ENCODE peak calls at places on chromosome 10, in five cellular contexts. Q is GM12865, P is bronchial epithelial cell, L is heart right ventricle, T is HL-60. A is an unnamed sample.

GRCh38 chr10:128263891-128264688 is 137.9 kb upstream of the MKI67 start:
- DNase-seq in Q (peak; percentile 63), P (peak; percentile 50), L (peak; percentile 66), T (peak; percentile 50), A (peak; percentile 9)

GRCh38 chr10:119445311-119445934 is 97.1 kb downstream of the RGS10 start:
- DNase-seq in Q (peak; percentile 87), P (peak; percentile 52), L (peak; percentile 85), T (peak; percentile 77), A (peak; percentile 91)

GRCh38 chr10:24716295-24716694 is 7.4 kb downstream of the ARHGAP21 start:
- DNase-seq in Q (no peak), P (no peak), L (no peak), T (no peak), A (no peak)

GRCh38 chr10:18795549-18795948 is 136.3 kb downstream of the ARL5B start:
- DNase-seq in Q (no peak), P (no peak), L (no peak), T (no peak), A (no peak)

GRCh38 chr10:69087600-69088470 is at the start of gene SRGN:
- DNase-seq in Q (peak; percentile 95), P (peak; percentile 44), L (no peak), T (peak; percentile 95), A (peak; percentile 56)

GRCh38 chr10:118958984-118959916 is 70.3 kb upstream of the NANOS1 start:
- DNase-seq in Q (no peak), P (peak; percentile 76), L (peak; percentile 53), T (peak; percentile 68), A (peak; percentile 91)

GRCh38 chr10:80497187-80498038 is 40.3 kb upstream of the SH2D4B start:
- DNase-seq in Q (no peak), P (no peak), L (peak; percentile 71), T (peak; percentile 60), A (peak; percentile 72)

GRCh38 chr10:127827354-127828140 is 65.2 kb downstream of the CLRN3 start:
- DNase-seq in Q (no peak), P (no peak), L (no peak), T (no peak), A (no peak)

GRCh38 chr10:132163278-132163765 is 23.4 kb upstream of the DPYSL4 start:
- DNase-seq in Q (peak; percentile 21), P (no peak), L (peak; percentile 36), T (no peak), A (no peak)

GRCh38 chr10:107390563-107390962 is 226.1 kb upstream of the SORCS1 start:
- DNase-seq in Q (no peak), P (no peak), L (no peak), T (no peak), A (no peak)

GRCh38 chr10:127576011-127576410 is 26.9 kb downstream of the NPS start:
- DNase-seq in Q (no peak), P (no peak), L (no peak), T (no peak), A (no peak)

GRCh38 chr10:69721690-69722310 is 79.9 kb upstream of the COL13A1 start:
- DNase-seq in Q (no peak), P (peak; percentile 30), L (peak; percentile 56), T (no peak), A (no peak)

GRCh38 chr10:132183046-132183445 is 3.7 kb upstream of the DPYSL4 start:
- DNase-seq in Q (no peak), P (peak; percentile 5), L (no peak), T (no peak), A (no peak)

GRCh38 chr10:28280652-28281051 is 22.2 kb downstream of the MPP7 start:
- DNase-seq in Q (no peak), P (no peak), L (no peak), T (no peak), A (peak; percentile 2)

GRCh38 chr10:101762736-101763135 is 13.2 kb downstream of the FGF8 start:
- DNase-seq in Q (no peak), P (no peak), L (no peak), T (no peak), A (no peak)

GRCh38 chr10:8295311-8295710 is 240.8 kb downstream of the GATA3 start:
- DNase-seq in Q (no peak), P (no peak), L (no peak), T (no peak), A (no peak)

GRCh38 chr10:87723500-87723899 is 63.8 kb downstream of the PAPSS2 start:
- DNase-seq in Q (no peak), P (peak; percentile 38), L (no peak), T (no peak), A (no peak)

GRCh38 chr10:12726971-12727831 is 274.3 kb downstream of the CCDC3 start:
- DNase-seq in Q (no peak), P (peak; percentile 76), L (no peak), T (no peak), A (no peak)

GRCh38 chr10:69130251-69130650 is 6.3 kb downstream of the VPS26A start:
- DNase-seq in Q (no peak), P (no peak), L (no peak), T (no peak), A (no peak)

GRCh38 chr10:29590598-29591415 is 44.0 kb downstream of the SVIL start:
- DNase-seq in Q (peak; percentile 34), P (peak; percentile 60), L (no peak), T (peak; percentile 21), A (peak; percentile 55)

GRCh38 chr10:49363309-49364031 is 32.4 kb downstream of the DRGX start:
- DNase-seq in Q (no peak), P (no peak), L (no peak), T (no peak), A (no peak)

GRCh38 chr10:109866168-109866994 is 56.9 kb downstream of the XPNPEP1 start:
- DNase-seq in Q (no peak), P (no peak), L (peak; percentile 18), T (no peak), A (peak; percentile 29)

GRCh38 chr10:21020545-21020944 is 123.4 kb upstream of the NEBL start:
- DNase-seq in Q (peak; percentile 82), P (no peak), L (no peak), T (peak; percentile 25), A (peak; percentile 53)

GRCh38 chr10:70097459-70097858 is 35.2 kb downstream of the AIFM2 start:
- DNase-seq in Q (no peak), P (no peak), L (no peak), T (no peak), A (no peak)

GRCh38 chr10:126224967-126225671 is 163.2 kb downstream of the ADAM12 start:
- DNase-seq in Q (no peak), P (no peak), L (no peak), T (no peak), A (no peak)

DNA sequence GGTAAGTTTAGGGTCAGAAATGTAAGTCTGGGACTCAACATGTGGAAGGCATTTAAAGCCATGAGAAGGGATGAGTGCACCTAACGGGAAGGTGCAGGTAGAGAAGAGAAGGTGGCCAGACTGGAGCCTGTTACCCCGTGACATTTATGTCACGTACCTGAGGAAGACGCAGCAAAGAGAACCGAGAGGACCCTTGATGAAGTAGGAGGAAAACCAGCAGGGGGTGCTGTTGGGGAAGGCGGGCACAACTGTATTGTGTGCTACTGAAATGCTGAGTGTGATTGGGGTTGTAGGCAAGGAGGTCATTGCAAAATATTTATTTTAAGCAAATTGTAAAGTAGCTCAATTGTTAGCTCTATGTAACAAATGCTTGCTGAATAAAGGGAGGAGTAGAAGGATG is 338.2 kb upstream of the PRKCQ start:
- DNase-seq in Q (peak; percentile 70), P (no peak), L (no peak), T (peak; percentile 32), A (no peak)
- TF ChIP-seq CTCF in Q (peak; percentile 75), P (peak; percentile 25), L (peak; percentile 43), T (no peak), A (peak; percentile 25)

DNA sequence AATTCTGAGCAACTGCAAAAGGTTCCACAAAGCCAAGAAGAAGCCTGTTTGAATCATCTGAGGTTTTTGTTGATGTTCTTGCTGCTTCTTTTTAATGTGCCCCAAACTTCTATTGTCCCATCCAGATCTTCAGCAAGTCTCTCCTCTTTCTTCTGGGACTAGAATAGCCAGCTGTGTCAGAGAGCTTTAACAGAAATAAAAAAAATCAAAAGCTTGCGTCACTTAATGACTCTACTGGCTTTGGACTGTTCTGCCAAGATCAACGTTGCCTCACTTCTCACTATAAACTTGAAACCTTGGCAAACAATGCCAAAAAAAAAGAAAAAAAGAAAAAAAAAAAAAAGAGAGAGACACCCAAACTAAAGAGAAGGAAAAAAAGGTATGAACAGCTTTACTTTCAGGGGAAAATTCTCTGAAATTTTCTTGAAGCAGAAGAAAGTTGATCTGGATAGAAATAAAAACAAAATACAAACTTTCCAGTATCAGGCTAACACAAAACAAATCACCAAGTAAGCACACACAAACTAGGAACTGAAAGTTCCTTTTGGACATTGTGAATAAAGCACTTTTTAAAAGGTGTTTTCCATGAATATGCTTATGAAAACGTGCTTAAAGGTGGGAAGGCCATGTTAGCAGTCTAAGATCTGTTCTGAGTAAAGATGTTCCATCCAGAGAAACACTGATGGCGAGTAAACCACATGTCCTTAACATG is 14.8 kb downstream of the USP54 start:
- DNase-seq in Q (peak; percentile 21), P (peak; percentile 73), L (no peak), T (no peak), A (peak; percentile 70)
- H3K4me3 ChIP-seq in Q (no peak overlapping the region), P (no peak overlapping the region), L (no peak overlapping the region), T (no peak overlapping the region), A (peak overlapping the region; percentile 28)

GRCh38 chr10:116742367-116743265 is at the start of gene HSPA12A:
- DNase-seq in Q (peak; percentile 48), P (peak; percentile 81), L (peak; percentile 82), T (peak; percentile 4), A (peak; percentile 85)

GRCh38 chr10:116744163-116744788 is 1.9 kb upstream of the HSPA12A start:
- DNase-seq in Q (no peak), P (no peak), L (no peak), T (no peak), A (no peak)

GRCh38 chr10:116740971-116741370 is 1.4 kb downstream of the HSPA12A start:
- DNase-seq in Q (no peak), P (no peak), L (no peak), T (no peak), A (no peak)

GRCh38 chr10:116743266-116744064 is 1.1 kb upstream of the HSPA12A start:
- DNase-seq in Q (no peak), P (no peak), L (no peak), T (no peak), A (no peak)

GRCh38 chr10:116741391-116742351 is 695 bp downstream of the HSPA12A start:
- DNase-seq in Q (no peak), P (no peak), L (peak; percentile 47), T (no peak), A (no peak)
- TF ChIP-seq CTCF in Q (no peak), P (no peak), L (no peak), T (no peak), A (no peak)

GRCh38 chr10:129491123-129491734 is 24.2 kb downstream of the MGMT start:
- DNase-seq in Q (no peak), P (peak; percentile 16), L (no peak), T (no peak), A (no peak)
- H3K4me3 ChIP-seq in Q (no peak overlapping the region), P (no peak overlapping the region), L (no peak overlapping the region), T (no peak overlapping the region), A (no peak overlapping the region)

DNA sequence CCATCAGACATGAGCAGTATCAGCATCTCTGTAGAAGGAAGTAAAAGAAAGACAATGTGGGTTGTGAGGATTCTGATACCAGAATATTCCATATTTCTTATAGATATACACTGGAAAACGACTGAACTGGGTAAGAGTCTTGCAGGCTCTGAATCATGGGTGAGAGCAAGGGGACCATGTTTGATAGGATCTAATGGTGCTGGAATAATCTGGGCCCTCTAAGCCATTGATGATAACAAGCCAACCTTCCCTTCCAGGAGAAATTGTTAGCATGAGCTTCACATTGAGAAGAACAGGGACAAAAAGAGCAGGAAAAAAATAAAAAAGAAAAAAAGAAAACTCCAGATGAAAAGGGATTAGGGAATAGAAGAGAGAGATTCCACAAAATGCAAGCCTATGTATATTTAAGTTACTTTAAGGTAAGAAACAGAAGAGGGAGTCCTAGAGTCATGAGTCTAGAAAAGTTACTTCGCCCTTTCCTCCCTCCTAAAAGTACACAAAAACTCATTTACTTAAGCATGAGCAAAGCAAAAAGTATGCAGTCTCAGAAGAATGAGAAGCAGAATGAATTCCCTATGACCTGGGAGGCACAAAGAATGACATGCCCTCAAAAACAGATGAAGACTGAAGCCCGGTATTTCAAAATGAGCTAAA is 181.9 kb downstream of the TMEM26 start:
- DNase-seq in Q (no peak), P (peak; percentile 89), L (no peak), T (no peak), A (peak; percentile 80)
- TF ChIP-seq CTCF in Q (no peak), P (peak; percentile 45), L (no peak), T (no peak), A (no peak)

A was measured in foreskin fibroblast.